ENCODE peak calls at places on chromosomes 6 and 20, in ten cellular contexts. One of them, this sample, is unnamed.

GRCh38 chr6:85472744-85473143 is 22.9 kb downstream of the NT5E start:
- DNase-seq in mesendoderm: no peak
- DNase-seq in caudate nucleus: no peak
- DNase-seq in ovary: no peak
- DNase-seq in H9: no peak
- DNase-seq in uterus: no peak
- DNase-seq in heart right ventricle: no peak
- DNase-seq in coronary artery: no peak
- DNase-seq in upper lobe of left lung: no peak
- DNase-seq in A673: no peak
- DNase-seq in this sample: no peak

GRCh38 chr6:148445620-148446019 is 103.0 kb downstream of the SASH1 start:
- DNase-seq in H9: no peak
- DNase-seq in ovary: no peak
- DNase-seq in caudate nucleus: no peak
- DNase-seq in uterus: no peak
- DNase-seq in A673: no peak
- DNase-seq in upper lobe of left lung: no peak
- DNase-seq in mesendoderm: no peak
- DNase-seq in coronary artery: no peak
- DNase-seq in heart right ventricle: no peak
- DNase-seq in this sample: no peak

GRCh38 chr6:157652601-157653363 is 170.3 kb upstream of the SNX9 start:
- DNase-seq in mesendoderm: no peak
- DNase-seq in upper lobe of left lung: no peak
- DNase-seq in ovary: no peak
- DNase-seq in coronary artery: no peak
- DNase-seq in caudate nucleus: no peak
- DNase-seq in H9: no peak
- DNase-seq in A673: no peak
- DNase-seq in uterus: no peak
- DNase-seq in heart right ventricle: no peak
- DNase-seq in this sample: no peak

GRCh38 chr20:34271961-34272360 is 30.7 kb downstream of the ASIP start:
- DNase-seq in A673: no peak
- DNase-seq in mesendoderm: no peak
- DNase-seq in H9: no peak
- DNase-seq in coronary artery: no peak
- DNase-seq in upper lobe of left lung: no peak
- DNase-seq in ovary: no peak
- DNase-seq in caudate nucleus: no peak
- DNase-seq in heart right ventricle: no peak
- DNase-seq in uterus: no peak
- DNase-seq in this sample: no peak

GRCh38 chr20:53677447-53678314 is 84.0 kb upstream of the ZNF217 start:
- DNase-seq in caudate nucleus: peak; percentile 4
- DNase-seq in H9: peak; percentile 42
- DNase-seq in A673: peak; percentile 92
- DNase-seq in uterus: peak; percentile 41
- DNase-seq in heart right ventricle: peak; percentile 38
- DNase-seq in mesendoderm: peak; percentile 73
- DNase-seq in coronary artery: no peak
- DNase-seq in upper lobe of left lung: peak; percentile 52
- DNase-seq in ovary: no peak
- DNase-seq in this sample: no peak

GRCh38 chr20:1841554-1842140 is 53.6 kb upstream of the SIRPA start:
- DNase-seq in H9: no peak
- DNase-seq in coronary artery: no peak
- DNase-seq in mesendoderm: no peak
- DNase-seq in ovary: no peak
- DNase-seq in heart right ventricle: no peak
- DNase-seq in upper lobe of left lung: peak; percentile 63
- DNase-seq in caudate nucleus: peak; percentile 43
- DNase-seq in A673: peak; percentile 43
- DNase-seq in uterus: no peak
- DNase-seq in this sample: no peak

GRCh38 chr6:85396159-85396808 is 53.6 kb upstream of the NT5E start:
- DNase-seq in A673: no peak
- DNase-seq in coronary artery: no peak
- DNase-seq in uterus: no peak
- DNase-seq in mesendoderm: no peak
- DNase-seq in H9: no peak
- DNase-seq in caudate nucleus: no peak
- DNase-seq in upper lobe of left lung: no peak
- DNase-seq in heart right ventricle: no peak
- DNase-seq in ovary: no peak
- DNase-seq in this sample: no peak

GRCh38 chr6:133245033-133245903 is 4.1 kb downstream of the EYA4 start:
- DNase-seq in mesendoderm: no peak
- DNase-seq in ovary: no peak
- DNase-seq in coronary artery: no peak
- DNase-seq in heart right ventricle: no peak
- DNase-seq in A673: no peak
- DNase-seq in uterus: no peak
- DNase-seq in caudate nucleus: no peak
- DNase-seq in upper lobe of left lung: no peak
- DNase-seq in H9: no peak
- DNase-seq in this sample: no peak

GRCh38 chr6:116156405-116157326 is 30.7 kb upstream of the COL10A1 start:
- DNase-seq in H9: no peak
- DNase-seq in coronary artery: no peak
- DNase-seq in uterus: no peak
- DNase-seq in ovary: no peak
- DNase-seq in mesendoderm: no peak
- DNase-seq in upper lobe of left lung: no peak
- DNase-seq in A673: no peak
- DNase-seq in caudate nucleus: no peak
- DNase-seq in heart right ventricle: no peak
- DNase-seq in this sample: no peak

GRCh38 chr6:116157391-116157790 is 31.5 kb upstream of the COL10A1 start:
- DNase-seq in coronary artery: no peak
- DNase-seq in upper lobe of left lung: no peak
- DNase-seq in ovary: no peak
- DNase-seq in caudate nucleus: no peak
- DNase-seq in A673: no peak
- DNase-seq in uterus: no peak
- DNase-seq in mesendoderm: no peak
- DNase-seq in heart right ventricle: no peak
- DNase-seq in H9: no peak
- DNase-seq in this sample: no peak

GRCh38 chr6:116154887-116155286 is 29.0 kb upstream of the COL10A1 start:
- DNase-seq in coronary artery: no peak
- DNase-seq in A673: no peak
- DNase-seq in heart right ventricle: no peak
- DNase-seq in caudate nucleus: no peak
- DNase-seq in mesendoderm: no peak
- DNase-seq in upper lobe of left lung: no peak
- DNase-seq in ovary: no peak
- DNase-seq in H9: no peak
- DNase-seq in uterus: no peak
- DNase-seq in this sample: no peak

GRCh38 chr6:116152620-116153019 is 26.7 kb upstream of the COL10A1 start:
- DNase-seq in caudate nucleus: no peak
- DNase-seq in heart right ventricle: no peak
- DNase-seq in ovary: no peak
- DNase-seq in A673: no peak
- DNase-seq in H9: no peak
- DNase-seq in uterus: no peak
- DNase-seq in upper lobe of left lung: no peak
- DNase-seq in mesendoderm: no peak
- DNase-seq in coronary artery: no peak
- DNase-seq in this sample: no peak
- H3K27ac ChIP-seq in caudate nucleus: no peak overlapping the region
- H3K27ac ChIP-seq in heart right ventricle: no peak overlapping the region
- H3K27ac ChIP-seq in ovary: no peak overlapping the region
- H3K27ac ChIP-seq in A673: no peak overlapping the region
- H3K27ac ChIP-seq in H9: no peak overlapping the region
- H3K27ac ChIP-seq in uterus: no peak overlapping the region
- H3K27ac ChIP-seq in upper lobe of left lung: no peak overlapping the region
- H3K27ac ChIP-seq in mesendoderm: no peak overlapping the region
- H3K27ac ChIP-seq in coronary artery: no peak overlapping the region
- H3K27ac ChIP-seq in this sample: no peak overlapping the region

GRCh38 chr6:14987490-14987889 is 258.4 kb upstream of the JARID2 start:
- DNase-seq in heart right ventricle: no peak
- DNase-seq in caudate nucleus: no peak
- DNase-seq in ovary: no peak
- DNase-seq in upper lobe of left lung: no peak
- DNase-seq in A673: no peak
- DNase-seq in uterus: no peak
- DNase-seq in mesendoderm: no peak
- DNase-seq in coronary artery: no peak
- DNase-seq in H9: no peak
- DNase-seq in this sample: no peak

GRCh38 chr6:14984454-14984853 is 261.4 kb upstream of the JARID2 start:
- DNase-seq in upper lobe of left lung: peak; percentile 76
- DNase-seq in uterus: no peak
- DNase-seq in H9: no peak
- DNase-seq in caudate nucleus: no peak
- DNase-seq in ovary: no peak
- DNase-seq in coronary artery: no peak
- DNase-seq in A673: no peak
- DNase-seq in mesendoderm: no peak
- DNase-seq in heart right ventricle: peak; percentile 20
- DNase-seq in this sample: no peak

GRCh38 chr6:14983599-14984296 is 262.1 kb upstream of the JARID2 start:
- DNase-seq in heart right ventricle: no peak
- DNase-seq in A673: no peak
- DNase-seq in upper lobe of left lung: no peak
- DNase-seq in mesendoderm: no peak
- DNase-seq in coronary artery: no peak
- DNase-seq in caudate nucleus: no peak
- DNase-seq in ovary: no peak
- DNase-seq in H9: no peak
- DNase-seq in uterus: no peak
- DNase-seq in this sample: no peak

GRCh38 chr6:14985366-14985765 is 260.5 kb upstream of the JARID2 start:
- DNase-seq in mesendoderm: no peak
- DNase-seq in ovary: no peak
- DNase-seq in uterus: no peak
- DNase-seq in caudate nucleus: no peak
- DNase-seq in H9: no peak
- DNase-seq in upper lobe of left lung: no peak
- DNase-seq in coronary artery: no peak
- DNase-seq in heart right ventricle: no peak
- DNase-seq in A673: no peak
- DNase-seq in this sample: no peak

GRCh38 chr6:14986370-14986769 is 259.5 kb upstream of the JARID2 start:
- DNase-seq in caudate nucleus: no peak
- DNase-seq in H9: no peak
- DNase-seq in heart right ventricle: no peak
- DNase-seq in upper lobe of left lung: no peak
- DNase-seq in coronary artery: no peak
- DNase-seq in A673: no peak
- DNase-seq in uterus: no peak
- DNase-seq in ovary: no peak
- DNase-seq in mesendoderm: no peak
- DNase-seq in this sample: no peak
- H3K27ac ChIP-seq in caudate nucleus: no peak overlapping the region
- H3K27ac ChIP-seq in H9: no peak overlapping the region
- H3K27ac ChIP-seq in heart right ventricle: no peak overlapping the region
- H3K27ac ChIP-seq in upper lobe of left lung: no peak overlapping the region
- H3K27ac ChIP-seq in coronary artery: no peak overlapping the region
- H3K27ac ChIP-seq in A673: no peak overlapping the region
- H3K27ac ChIP-seq in uterus: no peak overlapping the region
- H3K27ac ChIP-seq in ovary: no peak overlapping the region
- H3K27ac ChIP-seq in mesendoderm: no peak overlapping the region
- H3K27ac ChIP-seq in this sample: no peak overlapping the region

GRCh38 chr6:44228031-44228430 is 4.6 kb downstream of the SLC29A1 start:
- DNase-seq in mesendoderm: no peak
- DNase-seq in A673: no peak
- DNase-seq in uterus: no peak
- DNase-seq in H9: no peak
- DNase-seq in coronary artery: no peak
- DNase-seq in caudate nucleus: no peak
- DNase-seq in heart right ventricle: no peak
- DNase-seq in upper lobe of left lung: no peak
- DNase-seq in ovary: no peak
- DNase-seq in this sample: no peak

GRCh38 chr6:44228836-44229235 is 5.4 kb downstream of the SLC29A1 start:
- DNase-seq in uterus: no peak
- DNase-seq in coronary artery: no peak
- DNase-seq in A673: no peak
- DNase-seq in H9: no peak
- DNase-seq in caudate nucleus: no peak
- DNase-seq in ovary: no peak
- DNase-seq in upper lobe of left lung: no peak
- DNase-seq in mesendoderm: no peak
- DNase-seq in heart right ventricle: no peak
- DNase-seq in this sample: no peak

GRCh38 chr6:44228433-44228832 is 5.0 kb downstream of the SLC29A1 start:
- DNase-seq in upper lobe of left lung: no peak
- DNase-seq in coronary artery: no peak
- DNase-seq in ovary: no peak
- DNase-seq in uterus: no peak
- DNase-seq in H9: no peak
- DNase-seq in mesendoderm: no peak
- DNase-seq in heart right ventricle: no peak
- DNase-seq in A673: no peak
- DNase-seq in caudate nucleus: no peak
- DNase-seq in this sample: no peak

GRCh38 chr6:44229376-44230033 is 6.1 kb downstream of the SLC29A1 start:
- DNase-seq in ovary: no peak
- DNase-seq in heart right ventricle: peak; percentile 58
- DNase-seq in caudate nucleus: no peak
- DNase-seq in coronary artery: no peak
- DNase-seq in H9: no peak
- DNase-seq in mesendoderm: no peak
- DNase-seq in uterus: no peak
- DNase-seq in A673: no peak
- DNase-seq in upper lobe of left lung: no peak
- DNase-seq in this sample: no peak

DNA sequence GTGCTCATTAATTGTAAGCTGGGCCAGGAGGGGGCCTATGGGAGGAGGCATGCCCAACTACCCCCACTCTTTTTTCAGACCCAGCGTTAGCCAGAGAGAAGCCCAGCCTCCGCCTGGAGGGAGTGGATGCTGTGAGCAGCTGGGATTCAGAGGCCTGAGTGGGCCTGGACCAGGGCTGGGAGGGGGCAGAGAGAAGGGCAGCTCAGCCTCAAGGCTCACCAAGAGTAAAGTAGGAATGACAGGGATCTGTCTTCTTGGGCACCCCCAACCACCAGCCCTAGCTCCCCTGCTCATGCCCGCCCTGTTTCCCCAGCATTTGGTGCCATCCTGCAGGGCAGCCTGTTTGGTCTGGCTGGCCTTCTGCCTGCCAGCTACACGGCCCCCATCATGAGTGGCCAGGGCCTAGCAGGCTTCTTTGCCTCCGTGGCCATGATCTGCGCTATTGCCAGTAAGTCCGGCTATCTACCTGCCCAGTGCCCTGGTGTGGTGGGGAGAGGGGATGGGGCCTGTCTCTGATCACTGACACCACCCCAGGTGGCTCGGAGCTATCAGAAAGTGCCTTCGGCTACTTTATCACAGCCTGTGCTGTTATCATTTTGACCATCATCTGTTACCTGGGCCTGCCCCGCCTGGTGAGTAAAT is 6.8 kb downstream of the SLC29A1 start:
- DNase-seq in A673: no peak
- DNase-seq in mesendoderm: no peak
- DNase-seq in coronary artery: no peak
- DNase-seq in heart right ventricle: no peak
- DNase-seq in upper lobe of left lung: no peak
- DNase-seq in H9: no peak
- DNase-seq in caudate nucleus: no peak
- DNase-seq in ovary: no peak
- DNase-seq in uterus: no peak
- DNase-seq in this sample: no peak
- H3K27ac ChIP-seq in A673: no peak overlapping the region
- H3K27ac ChIP-seq in mesendoderm: no peak overlapping the region
- H3K27ac ChIP-seq in coronary artery: no peak overlapping the region
- H3K27ac ChIP-seq in heart right ventricle: peak overlapping the region; percentile 90
- H3K27ac ChIP-seq in upper lobe of left lung: no peak overlapping the region
- H3K27ac ChIP-seq in H9: no peak overlapping the region
- H3K27ac ChIP-seq in caudate nucleus: no peak overlapping the region
- H3K27ac ChIP-seq in ovary: no peak overlapping the region
- H3K27ac ChIP-seq in uterus: no peak overlapping the region
- H3K27ac ChIP-seq in this sample: no peak overlapping the region

GRCh38 chr6:13398421-13398994 is 70.2 kb upstream of the TBC1D7 start:
- DNase-seq in H9: peak; percentile 72
- DNase-seq in upper lobe of left lung: no peak
- DNase-seq in heart right ventricle: no peak
- DNase-seq in coronary artery: no peak
- DNase-seq in ovary: no peak
- DNase-seq in uterus: no peak
- DNase-seq in A673: no peak
- DNase-seq in caudate nucleus: no peak
- DNase-seq in mesendoderm: peak; percentile 67
- DNase-seq in this sample: no peak
- H3K27ac ChIP-seq in H9: no peak overlapping the region
- H3K27ac ChIP-seq in upper lobe of left lung: no peak overlapping the region
- H3K27ac ChIP-seq in heart right ventricle: peak overlapping the region; percentile 23
- H3K27ac ChIP-seq in coronary artery: no peak overlapping the region
- H3K27ac ChIP-seq in ovary: no peak overlapping the region
- H3K27ac ChIP-seq in uterus: no peak overlapping the region
- H3K27ac ChIP-seq in A673: no peak overlapping the region
- H3K27ac ChIP-seq in caudate nucleus: no peak overlapping the region
- H3K27ac ChIP-seq in mesendoderm: no peak overlapping the region
- H3K27ac ChIP-seq in this sample: peak overlapping the region; percentile 51

This sample was measured in epithelial cell of prostate.